ENCODE peak calls at places on chromosomes 16 and 17, in six cellular contexts. T is cardiac muscle cell, F is foreskin fibroblast, Y is skeletal muscle cell, P is neuronal stem cell, J is Caki2. K is an unnamed sample.

GRCh38 chr16:89422527-89422904 is 67.8 kb downstream of the ANKRD11 start:
- DNase-seq in T (no peak), F (no peak), Y (no peak), P (no peak), J (no peak), K (no peak)

GRCh38 chr16:2019919-2020831 is 590 bp downstream of the NPW start:
- DNase-seq in T (peak; percentile 43), F (peak; percentile 41), Y (no peak), P (no peak), J (no peak), K (no peak)

GRCh38 chr17:30113213-30113612 is 3.4 kb upstream of the NSRP1 start:
- DNase-seq in T (no peak), F (peak; percentile 43), Y (no peak), P (no peak), J (peak; percentile 73), K (no peak)

GRCh38 chr16:73176577-73177013 is 128.7 kb upstream of the ZFHX3 start:
- DNase-seq in T (peak; percentile 25), F (peak; percentile 95), Y (peak; percentile 94), P (no peak), J (peak; percentile 84), K (no peak)

GRCh38 chr17:43979011-43979410 is 25.3 kb upstream of the PYY start:
- DNase-seq in T (no peak), F (peak; percentile 72), Y (no peak), P (no peak), J (no peak), K (no peak)

GRCh38 chr16:84925092-84925772 is 86.1 kb downstream of the ZDHHC7 start:
- DNase-seq in T (peak; percentile 60), F (peak; percentile 54), Y (no peak), P (no peak), J (no peak), K (no peak)

GRCh38 chr17:76940738-76941350 is 72.6 kb downstream of the MGAT5B start:
- DNase-seq in T (no peak), F (no peak), Y (no peak), P (no peak), J (no peak), K (peak; percentile 48)

GRCh38 chr17:19263621-19264010 is 26.4 kb downstream of the EPN2 start:
- DNase-seq in T (no peak), F (peak; percentile 82), Y (no peak), P (no peak), J (peak; percentile 38), K (no peak)

GRCh38 chr17:44911133-44912001 is 3.9 kb downstream of the GFAP start:
- DNase-seq in T (peak; percentile 89), F (peak; percentile 64), Y (no peak), P (peak; percentile 55), J (no peak), K (peak; percentile 57)

GRCh38 chr17:44345497-44346026 is 460 bp downstream of the GRN start:
- DNase-seq in T (peak; percentile 70), F (peak; percentile 81), Y (no peak), P (peak; percentile 70), J (peak; percentile 67), K (no peak)

GRCh38 chr16:78513838-78514237 is 414.4 kb downstream of the WWOX start:
- DNase-seq in T (no peak), F (no peak), Y (no peak), P (no peak), J (no peak), K (no peak)

GRCh38 chr16:75942901-75943300 is 216.6 kb upstream of the CPHXL start:
- DNase-seq in T (no peak), F (no peak), Y (no peak), P (no peak), J (no peak), K (no peak)

GRCh38 chr16:85222151-85222863 is 110.0 kb upstream of the CIBAR2 start:
- DNase-seq in T (no peak), F (no peak), Y (no peak), P (peak; percentile 71), J (no peak), K (no peak)

GRCh38 chr16:8863594-8864424 is 5.0 kb downstream of the CARHSP1 start:
- DNase-seq in T (peak; percentile 59), F (peak; percentile 44), Y (no peak), P (no peak), J (peak; percentile 95), K (no peak)

GRCh38 chr17:64441772-64442549 is 7.0 kb upstream of the MILR1 start:
- DNase-seq in T (no peak), F (peak; percentile 65), Y (peak; percentile 61), P (no peak), J (no peak), K (no peak)

GRCh38 chr16:85384831-85385462 is 228.2 kb upstream of the GSE1 start:
- DNase-seq in T (no peak), F (no peak), Y (no peak), P (no peak), J (no peak), K (no peak)

GRCh38 chr17:27381007-27381501 is 75.2 kb upstream of the KSR1 start:
- DNase-seq in T (peak; percentile 62), F (peak; percentile 46), Y (no peak), P (peak; percentile 49), J (peak; percentile 10), K (peak; percentile 40)

GRCh38 chr17:68385490-68386215 is 71.6 kb downstream of the WIPI1 start:
- DNase-seq in T (no peak), F (no peak), Y (no peak), P (no peak), J (no peak), K (no peak)

GRCh38 chr16:4892356-4893102 is 44.4 kb downstream of the PPL start:
- DNase-seq in T (no peak), F (peak; percentile 88), Y (peak; percentile 37), P (no peak), J (no peak), K (no peak)

GRCh38 chr17:15279011-15279477 is 13.9 kb upstream of the PMP22 start:
- DNase-seq in T (no peak), F (peak; percentile 93), Y (peak; percentile 72), P (no peak), J (peak; percentile 78), K (no peak)

GRCh38 chr17:48492401-48493298 is 38.2 kb downstream of the HOXB1 start:
- DNase-seq in T (peak; percentile 88), F (peak; percentile 88), Y (no peak), P (no peak), J (peak; percentile 58), K (no peak)

GRCh38 chr16:52552643-52553042 is 5.7 kb upstream of the TOX3 start:
- DNase-seq in T (no peak), F (no peak), Y (no peak), P (peak; percentile 52), J (peak; percentile 72), K (no peak)

GRCh38 chr16:73434621-73435020 is 386.7 kb upstream of the ZFHX3 start:
- DNase-seq in T (no peak), F (no peak), Y (no peak), P (no peak), J (no peak), K (no peak)

GRCh38 chr17:37391146-37391545 is 15.4 kb downstream of the C17orf78 start:
- DNase-seq in T (no peak), F (peak; percentile 20), Y (peak; percentile 21), P (no peak), J (no peak), K (no peak)

GRCh38 chr17:21288581-21289017 is 4.1 kb downstream of the MAP2K3 start:
- DNase-seq in T (no peak), F (peak; percentile 30), Y (no peak), P (no peak), J (no peak), K (no peak)

GRCh38 chr16:66168777-66169176 is 197.7 kb upstream of the CDH5 start:
- DNase-seq in T (no peak), F (no peak), Y (no peak), P (no peak), J (no peak), K (no peak)

GRCh38 chr16:17691621-17692231 is 221.0 kb upstream of the XYLT1 start:
- DNase-seq in T (no peak), F (no peak), Y (no peak), P (no peak), J (no peak), K (no peak)

GRCh38 chr17:50604470-50604869 is 30.2 kb upstream of the ABCC3 start:
- DNase-seq in T (no peak), F (peak; percentile 50), Y (peak; percentile 45), P (no peak), J (no peak), K (no peak)

GRCh38 chr16:27230562-27230991 is 27.3 kb downstream of the KDM8 start:
- DNase-seq in T (peak; percentile 25), F (no peak), Y (no peak), P (no peak), J (no peak), K (no peak)

GRCh38 chr16:50416388-50416787 is 47.6 kb upstream of the BRD7 start:
- DNase-seq in T (no peak), F (no peak), Y (no peak), P (no peak), J (no peak), K (no peak)

GRCh38 chr16:10744370-10745030 is 858 bp downstream of the NUBP1 start:
- DNase-seq in T (no peak), F (peak; percentile 69), Y (no peak), P (no peak), J (no peak), K (no peak)

GRCh38 chr16:81003610-81004460 is 2.9 kb downstream of the CMC2 start:
- DNase-seq in T (no peak), F (no peak), Y (no peak), P (no peak), J (no peak), K (no peak)

GRCh38 chr17:4032245-4032644 is 68.0 kb upstream of the ATP2A3 start:
- DNase-seq in T (no peak), F (no peak), Y (no peak), P (no peak), J (no peak), K (no peak)